ENCODE peak calls at places on chromosomes 6 and 20, in eight cellular contexts. V is Peyer's patch; W is WTC11; H is Kasumi-1; L is heart left ventricle; R is stimulated activated CD8-positive, alpha-beta memory T cell treated with anti-CD3 and anti-CD28 coated beads, Interleukin-2, amount 100 ng/mL, for 1 hour; B is anterior cingulate cortex; C is DMS153. Q is an unnamed sample.

GRCh38 chr6:3515669-3516068 is 58.8 kb upstream of the SLC22A23 start:
- DNase-seq in R (no peak), B (no peak), V (no peak), L (no peak), W (no peak), C (no peak), H (no peak), Q (no peak)

GRCh38 chr6:14881399-14881798 is 364.5 kb upstream of the JARID2 start:
- DNase-seq in V (no peak), L (no peak), B (no peak), H (no peak), W (no peak), R (no peak), C (no peak), Q (no peak)

GRCh38 chr20:58309607-58310290 is at the start of gene RAB22A:
- DNase-seq in W (peak; percentile 73), R (peak; percentile 65), C (no peak), L (peak; percentile 92), H (peak; percentile 42), V (peak; percentile 79), B (peak; percentile 64), Q (peak; percentile 92)

GRCh38 chr6:70413829-70414494 is 654 bp downstream of the FAM135A start:
- DNase-seq in B (peak; percentile 22), V (no peak), H (peak; percentile 75), W (no peak), L (no peak), C (no peak), R (no peak), Q (no peak)

GRCh38 chr20:63706852-63707557 is 771 bp downstream of the ARFRP1 start:
- DNase-seq in C (peak; percentile 9), L (no peak), H (no peak), W (peak; percentile 63), B (peak; percentile 22), R (no peak), V (peak; percentile 47), Q (peak; percentile 73)

GRCh38 chr6:36979343-36979742 is 6.7 kb downstream of the MTCH1 start:
- DNase-seq in H (peak; percentile 23), V (no peak), W (no peak), B (peak; percentile 64), C (no peak), R (no peak), L (no peak), Q (peak; percentile 87)

GRCh38 chr6:110874880-110875547 is 429 bp downstream of the AMD1 start:
- DNase-seq in C (no peak), V (peak; percentile 62), B (no peak), L (peak; percentile 77), W (no peak), R (peak; percentile 17), H (no peak), Q (peak; percentile 76)

GRCh38 chr6:38985839-38986238 is 62.7 kb upstream of the GLP1R start:
- DNase-seq in R (no peak), L (no peak), C (no peak), H (no peak), B (no peak), W (no peak), V (no peak), Q (no peak)

GRCh38 chr6:33167374-33168148 is 24.7 kb downstream of the COL11A2 start:
- DNase-seq in H (no peak), W (no peak), R (no peak), V (no peak), B (no peak), C (no peak), L (no peak), Q (no peak)

GRCh38 chr6:78020586-78020985 is 367.7 kb downstream of the MEI4 start:
- DNase-seq in B (no peak), V (no peak), C (no peak), H (no peak), W (no peak), L (no peak), R (no peak), Q (no peak)

GRCh38 chr20:41274152-41274551 is 43.4 kb downstream of the ZHX3 start:
- DNase-seq in B (no peak), R (no peak), L (no peak), W (no peak), C (no peak), H (no peak), V (no peak), Q (no peak)

GRCh38 chr6:87916446-87916845 is 131.2 kb upstream of the SPACA1 start:
- DNase-seq in C (no peak), W (no peak), L (no peak), B (no peak), V (no peak), R (no peak), H (no peak), Q (no peak)

GRCh38 chr20:31595654-31596411 is 9.3 kb upstream of the ID1 start:
- DNase-seq in L (peak; percentile 91), B (no peak), H (no peak), W (peak; percentile 75), R (no peak), C (no peak), V (peak; percentile 25), Q (peak; percentile 87)

GRCh38 chr6:134707342-134707982 is 242.4 kb downstream of the ALDH8A1 start:
- DNase-seq in L (no peak), H (no peak), R (no peak), B (no peak), W (no peak), C (peak; percentile 79), V (no peak), Q (no peak)

GRCh38 chr6:136307351-136307750 is 17.7 kb upstream of the BCLAF1 start:
- DNase-seq in R (no peak), H (no peak), V (no peak), L (no peak), C (peak; percentile 29), W (no peak), B (no peak), Q (no peak)

GRCh38 chr20:23180451-23180921 is 94.4 kb upstream of the CD93 start:
- DNase-seq in W (no peak), B (no peak), V (no peak), C (no peak), L (peak; percentile 79), H (no peak), R (no peak), Q (no peak)

GRCh38 chr20:258963-259362 is 1.4 kb downstream of the DEFB132 start:
- DNase-seq in B (no peak), L (no peak), V (peak; percentile 20), C (no peak), W (no peak), H (no peak), R (no peak), Q (no peak)

GRCh38 chr20:57158474-57158873 is 108.0 kb downstream of the BMP7 start:
- DNase-seq in W (no peak), C (no peak), L (no peak), H (no peak), B (no peak), R (no peak), V (no peak), Q (no peak)

GRCh38 chr6:52505726-52506501 is 70.9 kb downstream of the TRAM2 start:
- DNase-seq in V (no peak), W (no peak), C (no peak), H (peak; percentile 26), L (no peak), R (no peak), B (no peak), Q (no peak)

GRCh38 chr20:19321176-19321575 is 108.7 kb downstream of the SLC24A3 start:
- DNase-seq in V (no peak), H (no peak), B (no peak), W (no peak), R (no peak), C (no peak), L (no peak), Q (no peak)

GRCh38 chr6:29887819-29888581 is 54.3 kb upstream of the HLA-A start:
- DNase-seq in R (peak; percentile 68), B (no peak), V (no peak), H (no peak), W (peak; percentile 71), C (peak; percentile 41), L (peak; percentile 91), Q (peak; percentile 92)

GRCh38 chr6:37283268-37283667 is 25.3 kb upstream of the TMEM217 start:
- DNase-seq in C (no peak), B (peak; percentile 11), H (no peak), W (no peak), L (no peak), R (no peak), V (no peak), Q (no peak)

GRCh38 chr6:56076033-56076432 is 171.3 kb downstream of the COL21A1 start:
- DNase-seq in C (no peak), L (no peak), V (no peak), W (no peak), H (no peak), B (no peak), R (no peak), Q (no peak)